ENCODE peak calls at places on chromosome 4, in six cellular contexts. I is foreskin keratinocyte, P is left cardiac atrium, S is AG08396, D is sciatic nerve, E is H54. T is an unnamed sample.

GRCh38 chr4:109735566-109736454 is 5.9 kb upstream of the PLA2G12A start:
- DNase-seq in I (peak; percentile 10), D (no peak), P (no peak), S (no peak), E (no peak), T (no peak)

GRCh38 chr4:100736651-100737450 is 219.0 kb upstream of the EMCN start:
- DNase-seq in D (no peak), E (no peak), P (no peak), I (peak; percentile 87), S (peak; percentile 21), T (no peak)

GRCh38 chr4:25938251-25939186 is 24.5 kb downstream of the SMIM20 start:
- DNase-seq in I (peak; percentile 41), D (no peak), S (peak; percentile 46), E (peak; percentile 10), P (peak; percentile 47), T (no peak)

GRCh38 chr4:151331276-151332042 is 6.1 kb upstream of the SH3D19 start:
- DNase-seq in S (no peak), P (no peak), I (peak; percentile 92), E (peak; percentile 17), D (no peak), T (no peak)

GRCh38 chr4:20723019-20723418 is 22.8 kb downstream of the PACRGL start:
- DNase-seq in I (peak; percentile 43), P (no peak), D (no peak), E (no peak), S (peak; percentile 13), T (no peak)

GRCh38 chr4:124060261-124060918 is 652.1 kb downstream of the ANKRD50 start:
- DNase-seq in P (peak; percentile 63), E (no peak), S (peak; percentile 12), I (peak; percentile 81), D (no peak), T (no peak)

GRCh38 chr4:185205697-185206342 is 2.0 kb upstream of the CFAP97 start:
- DNase-seq in I (no peak), P (no peak), S (no peak), D (no peak), E (no peak), T (no peak)

GRCh38 chr4:38119663-38120374 is 159.6 kb downstream of the PTTG2 start:
- DNase-seq in D (no peak), I (no peak), S (peak; percentile 75), P (peak; percentile 37), E (peak; percentile 54), T (no peak)

GRCh38 chr4:1130318-1131186 is 17.2 kb upstream of the RNF212 start:
- DNase-seq in E (peak; percentile 53), P (peak; percentile 68), I (peak; percentile 43), D (peak; percentile 86), S (peak; percentile 82), T (peak; percentile 4)

GRCh38 chr4:24857996-24858395 is 54.8 kb downstream of the CCDC149 start:
- DNase-seq in I (no peak), D (no peak), E (no peak), P (no peak), S (peak; percentile 52), T (no peak)

T was measured in NCI-H1048.